ENCODE peak calls at places on chromosomes 4 and X, in seven cellular contexts. E, H, Z, L, W, Q and S are unnamed samples.

GRCh38 chr4:175871774-175872405 is 59.8 kb upstream of the GPM6A start:
- DNase-seq in E (no peak), H (no peak), Z (no peak), L (no peak), W (no peak), Q (no peak), S (no peak)

GRCh38 chr4:166318810-166319525 is 445.9 kb downstream of the TLL1 start:
- DNase-seq in E (no peak), H (no peak), Z (no peak), L (peak), W (no peak), Q (no peak), S (no peak)

GRCh38 chr4:141350122-141350904 is 129.6 kb downstream of the ZNF330 start:
- DNase-seq in E (no peak), H (no peak), Z (no peak), L (no peak), W (peak), Q (peak), S (no peak)

GRCh38 chrX:119990409-119990994 is 47.0 kb upstream of the NKAP start:
- DNase-seq in E (no peak), H (no peak), Z (no peak), L (no peak), W (no peak), Q (no peak), S (peak)

GRCh38 chr4:55609393-55609821 is 17.4 kb upstream of the PDCL2 start:
- DNase-seq in E (peak), H (no peak), Z (no peak), L (no peak), W (no peak), Q (no peak), S (no peak)

GRCh38 chr4:183139972-183140570 is 41.0 kb downstream of the WWC2 start:
- DNase-seq in E (no peak), H (no peak), Z (no peak), L (no peak), W (no peak), Q (no peak), S (no peak)

GRCh38 chrX:108312938-108313337 is 125.3 kb downstream of the COL4A6 start:
- DNase-seq in E (no peak), H (no peak), Z (no peak), L (no peak), W (peak), Q (no peak), S (no peak)

GRCh38 chr4:123312951-123313592 is 83.5 kb upstream of the SPRY1 start:
- DNase-seq in E (no peak), H (no peak), Z (no peak), L (no peak), W (no peak), Q (no peak), S (no peak)

GRCh38 chr4:53583513-53583912 is 7.8 kb downstream of the LNX1 start:
- DNase-seq in E (no peak), H (no peak), Z (no peak), L (no peak), W (no peak), Q (no peak), S (no peak)

GRCh38 chrX:43860646-43861370 is 21.4 kb downstream of the MAOB start:
- DNase-seq in E (no peak), H (no peak), Z (no peak), L (no peak), W (no peak), Q (no peak), S (no peak)

GRCh38 chr4:77927991-77928925 is 65.6 kb downstream of the MRPL1 start:
- DNase-seq in E (no peak), H (no peak), Z (no peak), L (no peak), W (no peak), Q (peak), S (no peak)

GRCh38 chr4:166279261-166279660 is 406.2 kb downstream of the TLL1 start:
- DNase-seq in E (no peak), H (no peak), Z (no peak), L (no peak), W (no peak), Q (no peak), S (no peak)

GRCh38 chr4:183541081-183542045 is 36.5 kb downstream of the ING2 start:
- DNase-seq in E (no peak), H (no peak), Z (no peak), L (no peak), W (no peak), Q (no peak), S (no peak)

GRCh38 chr4:95676190-95676589 is 127.4 kb upstream of the UNC5C start:
- DNase-seq in E (no peak), H (no peak), Z (no peak), L (peak), W (no peak), Q (no peak), S (no peak)

GRCh38 chr4:1204828-1205591 is 32.6 kb upstream of the SPON2 start:
- DNase-seq in E (no peak), H (no peak), Z (no peak), L (no peak), W (no peak), Q (no peak), S (peak)

GRCh38 chr4:101693842-101694398 is 96.6 kb upstream of the BANK1 start:
- DNase-seq in E (no peak), H (no peak), Z (no peak), L (peak), W (peak), Q (no peak), S (no peak)

GRCh38 chr4:185471235-185472062 is at the start of gene CCDC110:
- DNase-seq in E (peak), H (peak), Z (peak), L (peak), W (peak), Q (peak), S (peak)

GRCh38 chr4:181671672-181672071 is 571.5 kb upstream of the TENM3 start:
- DNase-seq in E (no peak), H (peak), Z (no peak), L (no peak), W (no peak), Q (no peak), S (no peak)

GRCh38 chr4:145130788-145131398 is 32.8 kb downstream of the ABCE1 start:
- DNase-seq in E (no peak), H (no peak), Z (no peak), L (peak), W (no peak), Q (no peak), S (no peak)

GRCh38 chr4:81466841-81467671 is 4.7 kb downstream of the RASGEF1B start:
- DNase-seq in E (peak), H (peak), Z (peak), L (peak), W (peak), Q (peak), S (no peak)

GRCh38 chr4:152633118-152633517 is 46.7 kb downstream of the TMEM154 start:
- DNase-seq in E (no peak), H (no peak), Z (no peak), L (no peak), W (no peak), Q (peak), S (no peak)

GRCh38 chr4:88600129-88600849 is 8.0 kb downstream of the HERC3 start:
- DNase-seq in E (no peak), H (no peak), Z (no peak), L (no peak), W (no peak), Q (no peak), S (no peak)